ENCODE peak calls at places on chromosomes 12 and 14, in four cellular contexts. One of them, this sample, is unnamed.

GRCh38 chr12:90836689-90837088 is 118.3 kb downstream of the CCER1 start:
- DNase-seq in activated CD4-positive, alpha-beta T cell treated with anti-CD3 and anti-CD28 coated beads, Interleukin-2, amount 10 ng/mL, durations not matched to agents 7 days and 5 days: no peak
- DNase-seq in GM12865: no peak
- DNase-seq in MV-4-11: no peak
- DNase-seq in this sample: peak; percentile 11

GRCh38 chr12:63917864-63918742 is 73.6 kb downstream of the SRGAP1 start:
- DNase-seq in activated CD4-positive, alpha-beta T cell treated with anti-CD3 and anti-CD28 coated beads, Interleukin-2, amount 10 ng/mL, durations not matched to agents 7 days and 5 days: no peak
- DNase-seq in GM12865: peak; percentile 66
- DNase-seq in MV-4-11: peak; percentile 98
- DNase-seq in this sample: peak; percentile 95

GRCh38 chr12:130080205-130080604 is 82.1 kb upstream of the FZD10 start:
- DNase-seq in activated CD4-positive, alpha-beta T cell treated with anti-CD3 and anti-CD28 coated beads, Interleukin-2, amount 10 ng/mL, durations not matched to agents 7 days and 5 days: no peak
- DNase-seq in GM12865: no peak
- DNase-seq in MV-4-11: no peak
- DNase-seq in this sample: no peak

GRCh38 chr12:114869091-114869834 is 185.3 kb upstream of the TBX3 start:
- DNase-seq in MV-4-11: no peak
- DNase-seq in GM12865: no peak
- DNase-seq in activated CD4-positive, alpha-beta T cell treated with anti-CD3 and anti-CD28 coated beads, Interleukin-2, amount 10 ng/mL, durations not matched to agents 7 days and 5 days: no peak
- DNase-seq in this sample: peak; percentile 84

GRCh38 chr12:104671407-104672095 is 214.8 kb downstream of the CHST11 start:
- DNase-seq in activated CD4-positive, alpha-beta T cell treated with anti-CD3 and anti-CD28 coated beads, Interleukin-2, amount 10 ng/mL, durations not matched to agents 7 days and 5 days: peak; percentile 62
- DNase-seq in MV-4-11: peak; percentile 96
- DNase-seq in GM12865: peak; percentile 94
- DNase-seq in this sample: peak; percentile 91

GRCh38 chr14:67704484-67705089 is 2.9 kb downstream of the RDH12 start:
- DNase-seq in activated CD4-positive, alpha-beta T cell treated with anti-CD3 and anti-CD28 coated beads, Interleukin-2, amount 10 ng/mL, durations not matched to agents 7 days and 5 days: peak; percentile 52
- DNase-seq in MV-4-11: peak; percentile 46
- DNase-seq in GM12865: peak; percentile 74
- DNase-seq in this sample: peak; percentile 37

GRCh38 chr12:59600174-59600573 is 4.3 kb downstream of the SLC16A7 start:
- DNase-seq in MV-4-11: peak; percentile 53
- DNase-seq in GM12865: no peak
- DNase-seq in activated CD4-positive, alpha-beta T cell treated with anti-CD3 and anti-CD28 coated beads, Interleukin-2, amount 10 ng/mL, durations not matched to agents 7 days and 5 days: no peak
- DNase-seq in this sample: peak; percentile 66

GRCh38 chr14:50961606-50962259 is 17.4 kb upstream of the PYGL start:
- DNase-seq in activated CD4-positive, alpha-beta T cell treated with anti-CD3 and anti-CD28 coated beads, Interleukin-2, amount 10 ng/mL, durations not matched to agents 7 days and 5 days: no peak
- DNase-seq in GM12865: no peak
- DNase-seq in MV-4-11: no peak
- DNase-seq in this sample: peak; percentile 98

GRCh38 chr12:44677724-44678123 is 198.4 kb downstream of the NELL2 start:
- DNase-seq in MV-4-11: no peak
- DNase-seq in GM12865: no peak
- DNase-seq in activated CD4-positive, alpha-beta T cell treated with anti-CD3 and anti-CD28 coated beads, Interleukin-2, amount 10 ng/mL, durations not matched to agents 7 days and 5 days: no peak
- DNase-seq in this sample: no peak

GRCh38 chr12:59973515-59973914 is 377.7 kb downstream of the SLC16A7 start:
- DNase-seq in GM12865: no peak
- DNase-seq in MV-4-11: no peak
- DNase-seq in activated CD4-positive, alpha-beta T cell treated with anti-CD3 and anti-CD28 coated beads, Interleukin-2, amount 10 ng/mL, durations not matched to agents 7 days and 5 days: no peak
- DNase-seq in this sample: peak; percentile 90

GRCh38 chr12:48765753-48766162 is 23.1 kb downstream of the ADCY6 start:
- DNase-seq in MV-4-11: peak; percentile 87
- DNase-seq in GM12865: peak; percentile 60
- DNase-seq in activated CD4-positive, alpha-beta T cell treated with anti-CD3 and anti-CD28 coated beads, Interleukin-2, amount 10 ng/mL, durations not matched to agents 7 days and 5 days: peak; percentile 20
- DNase-seq in this sample: peak; percentile 26

GRCh38 chr12:95919110-95919509 is 23.3 kb downstream of the CCDC38 start:
- DNase-seq in activated CD4-positive, alpha-beta T cell treated with anti-CD3 and anti-CD28 coated beads, Interleukin-2, amount 10 ng/mL, durations not matched to agents 7 days and 5 days: no peak
- DNase-seq in GM12865: no peak
- DNase-seq in MV-4-11: no peak
- DNase-seq in this sample: no peak

GRCh38 chr12:85765443-85765842 is 70.8 kb downstream of the RASSF9 start:
- DNase-seq in activated CD4-positive, alpha-beta T cell treated with anti-CD3 and anti-CD28 coated beads, Interleukin-2, amount 10 ng/mL, durations not matched to agents 7 days and 5 days: no peak
- DNase-seq in MV-4-11: no peak
- DNase-seq in GM12865: no peak
- DNase-seq in this sample: no peak

GRCh38 chr12:107684029-107684790 is 1.4 kb upstream of the PWP1 start:
- DNase-seq in activated CD4-positive, alpha-beta T cell treated with anti-CD3 and anti-CD28 coated beads, Interleukin-2, amount 10 ng/mL, durations not matched to agents 7 days and 5 days: no peak
- DNase-seq in MV-4-11: no peak
- DNase-seq in GM12865: no peak
- DNase-seq in this sample: peak; percentile 54

GRCh38 chr12:46908236-46908935 is 82.6 kb upstream of the SLC38A4 start:
- DNase-seq in MV-4-11: no peak
- DNase-seq in GM12865: no peak
- DNase-seq in activated CD4-positive, alpha-beta T cell treated with anti-CD3 and anti-CD28 coated beads, Interleukin-2, amount 10 ng/mL, durations not matched to agents 7 days and 5 days: no peak
- DNase-seq in this sample: no peak

GRCh38 chr12:107441906-107442305 is 243.7 kb upstream of the PWP1 start:
- DNase-seq in MV-4-11: no peak
- DNase-seq in activated CD4-positive, alpha-beta T cell treated with anti-CD3 and anti-CD28 coated beads, Interleukin-2, amount 10 ng/mL, durations not matched to agents 7 days and 5 days: no peak
- DNase-seq in GM12865: peak; percentile 51
- DNase-seq in this sample: peak; percentile 46

GRCh38 chr12:132133952-132134652 is 10.0 kb downstream of the DDX51 start:
- DNase-seq in MV-4-11: no peak
- DNase-seq in activated CD4-positive, alpha-beta T cell treated with anti-CD3 and anti-CD28 coated beads, Interleukin-2, amount 10 ng/mL, durations not matched to agents 7 days and 5 days: peak; percentile 4
- DNase-seq in GM12865: no peak
- DNase-seq in this sample: no peak

GRCh38 chr12:60278209-60278608 is 682.4 kb downstream of the SLC16A7 start:
- DNase-seq in activated CD4-positive, alpha-beta T cell treated with anti-CD3 and anti-CD28 coated beads, Interleukin-2, amount 10 ng/mL, durations not matched to agents 7 days and 5 days: no peak
- DNase-seq in MV-4-11: no peak
- DNase-seq in GM12865: no peak
- DNase-seq in this sample: no peak

GRCh38 chr14:24542346-24542936 is 33.6 kb downstream of the CTSG start:
- DNase-seq in GM12865: no peak
- DNase-seq in MV-4-11: no peak
- DNase-seq in activated CD4-positive, alpha-beta T cell treated with anti-CD3 and anti-CD28 coated beads, Interleukin-2, amount 10 ng/mL, durations not matched to agents 7 days and 5 days: no peak
- DNase-seq in this sample: peak; percentile 1

This sample was measured in fibroblast of lung.